ENCODE peak calls at places on chromosomes 5 and 9, in four cellular contexts. One of them, this sample, is unnamed.

GRCh38 chr9:131254107-131254491 is 22.2 kb downstream of the FAM78A start:
- DNase-seq in epithelial cell of prostate: no peak
- DNase-seq in T-cell: no peak
- DNase-seq in activated T-cell treated with anti-CD3 and anti-CD28 coated beads for 24 hours: no peak
- DNase-seq in this sample: no peak

GRCh38 chr9:3446313-3446712 is 79.5 kb downstream of the RFX3 start:
- DNase-seq in epithelial cell of prostate: no peak
- DNase-seq in T-cell: no peak
- DNase-seq in activated T-cell treated with anti-CD3 and anti-CD28 coated beads for 24 hours: no peak
- DNase-seq in this sample: no peak

GRCh38 chr9:123679330-123679987 is 250.5 kb downstream of the DENND1A start:
- DNase-seq in epithelial cell of prostate: no peak
- DNase-seq in T-cell: no peak
- DNase-seq in activated T-cell treated with anti-CD3 and anti-CD28 coated beads for 24 hours: no peak
- DNase-seq in this sample: no peak

GRCh38 chr5:127978738-127979300 is 104.7 kb upstream of the SLC12A2 start:
- DNase-seq in epithelial cell of prostate: no peak
- DNase-seq in T-cell: no peak
- DNase-seq in activated T-cell treated with anti-CD3 and anti-CD28 coated beads for 24 hours: no peak
- DNase-seq in this sample: no peak

GRCh38 chr9:30796806-30797205 is 1587.6 kb upstream of the ACO1 start:
- DNase-seq in epithelial cell of prostate: no peak
- DNase-seq in T-cell: no peak
- DNase-seq in activated T-cell treated with anti-CD3 and anti-CD28 coated beads for 24 hours: no peak
- DNase-seq in this sample: no peak

GRCh38 chr9:22916148-22916547 is 469.5 kb downstream of the DMRTA1 start:
- DNase-seq in epithelial cell of prostate: no peak
- DNase-seq in T-cell: no peak
- DNase-seq in activated T-cell treated with anti-CD3 and anti-CD28 coated beads for 24 hours: no peak
- DNase-seq in this sample: no peak

GRCh38 chr9:133112361-133113026 is 8.5 kb downstream of the RALGDS start:
- DNase-seq in epithelial cell of prostate: no peak
- DNase-seq in T-cell: peak
- DNase-seq in activated T-cell treated with anti-CD3 and anti-CD28 coated beads for 24 hours: no peak
- DNase-seq in this sample: no peak

GRCh38 chr9:87309236-87309635 is 188.4 kb upstream of the DAPK1 start:
- DNase-seq in epithelial cell of prostate: no peak
- DNase-seq in T-cell: no peak
- DNase-seq in activated T-cell treated with anti-CD3 and anti-CD28 coated beads for 24 hours: no peak
- DNase-seq in this sample: no peak

This sample was measured in foreskin keratinocyte.